ENCODE peak calls at places on chromosomes 12 and 14, in seven cellular contexts. I is NCI-H1436, B is GM03348, T is fibroblast of lung, W is iris pigment epithelial cell, D is brain pericyte, F is hypothalamus. K is an unnamed sample.

GRCh38 chr12:90940872-90941499 is 14.0 kb downstream of the CCER1 start:
- DNase-seq in I (peak), B (peak), T (peak), W (peak), D (no peak), F (no peak), K (peak)

GRCh38 chr12:127170271-127171180 is 1096.4 kb upstream of the TMEM132C start:
- DNase-seq in I (no peak), B (peak), T (no peak), W (peak), D (no peak), F (no peak), K (peak)

GRCh38 chr12:104846056-104846762 is 111.9 kb downstream of the SLC41A2 start:
- DNase-seq in I (no peak), B (peak), T (no peak), W (peak), D (no peak), F (no peak), K (peak)

GRCh38 chr12:122866379-122866778 is 29.5 kb downstream of the VPS37B start:
- DNase-seq in I (no peak), B (no peak), T (no peak), W (no peak), D (no peak), F (no peak), K (no peak)

GRCh38 chr12:9634177-9634803 is 26.6 kb upstream of the KLRB1 start:
- DNase-seq in I (no peak), B (peak), T (peak), W (peak), D (no peak), F (no peak), K (peak)

GRCh38 chr12:27207626-27208413 is 36.3 kb upstream of the STK38L start:
- DNase-seq in I (no peak), B (no peak), T (no peak), W (no peak), D (no peak), F (no peak), K (peak)

GRCh38 chr14:72146241-72146640 is 214.0 kb downstream of the RGS6 start:
- DNase-seq in I (no peak), B (no peak), T (no peak), W (no peak), D (no peak), F (no peak), K (no peak)

GRCh38 chr12:89350661-89351488 is 1.4 kb downstream of the DUSP6 start:
- DNase-seq in I (no peak), B (peak), T (peak), W (peak), D (no peak), F (no peak), K (peak)

GRCh38 chr14:36588788-36589187 is 6.4 kb upstream of the NKX2-8 start:
- DNase-seq in I (no peak), B (no peak), T (no peak), W (no peak), D (no peak), F (no peak), K (no peak)

GRCh38 chr12:20282411-20282810 is 85.9 kb upstream of the PDE3A start:
- DNase-seq in I (no peak), B (no peak), T (no peak), W (no peak), D (no peak), F (no peak), K (peak)

GRCh38 chr14:75539562-75540478 is 17.6 kb downstream of the BATF start:
- DNase-seq in I (no peak), B (no peak), T (no peak), W (no peak), D (no peak), F (no peak), K (no peak)

GRCh38 chr12:109549613-109550309 is 23.5 kb downstream of the MMAB start:
- DNase-seq in I (no peak), B (no peak), T (no peak), W (no peak), D (no peak), F (no peak), K (no peak)

GRCh38 chr14:29521526-29522137 is 406.0 kb downstream of the PRKD1 start:
- DNase-seq in I (peak), B (no peak), T (no peak), W (peak), D (no peak), F (no peak), K (peak)

GRCh38 chr14:75242546-75243273 is 35.9 kb upstream of the FOS start:
- DNase-seq in I (peak), B (peak), T (peak), W (peak), D (no peak), F (no peak), K (peak)

GRCh38 chr14:33508663-33509062 is 442.2 kb downstream of the EGLN3 start:
- DNase-seq in I (no peak), B (no peak), T (no peak), W (no peak), D (peak), F (no peak), K (no peak)

GRCh38 chr14:58151264-58151700 is 731 bp downstream of the ARMH4 start:
- DNase-seq in I (no peak), B (peak), T (no peak), W (peak), D (no peak), F (no peak), K (peak)

GRCh38 chr12:102736328-102736727 is 180.7 kb downstream of the PAH start:
- DNase-seq in I (no peak), B (no peak), T (no peak), W (no peak), D (no peak), F (no peak), K (no peak)

GRCh38 chr12:89418228-89418910 is 66.1 kb upstream of the DUSP6 start:
- DNase-seq in I (no peak), B (no peak), T (no peak), W (no peak), D (no peak), F (no peak), K (no peak)

GRCh38 chr14:33184587-33184986 is 245.9 kb downstream of the NPAS3 start:
- DNase-seq in I (peak), B (peak), T (peak), W (peak), D (no peak), F (no peak), K (peak)

GRCh38 chr14:30620178-30620577 is 1.9 kb upstream of the SCFD1 start:
- DNase-seq in I (no peak), B (peak), T (peak), W (peak), D (no peak), F (no peak), K (peak)

GRCh38 chr12:108430245-108430644 is 84.8 kb upstream of the FICD start:
- DNase-seq in I (no peak), B (no peak), T (peak), W (peak), D (no peak), F (no peak), K (peak)

GRCh38 chr12:93361159-93361919 is 16.4 kb upstream of the NUDT4 start:
- DNase-seq in I (no peak), B (peak), T (no peak), W (no peak), D (no peak), F (no peak), K (peak)

GRCh38 chr12:108307006-108307405 is 32.1 kb downstream of the CMKLR1 start:
- DNase-seq in I (no peak), B (peak), T (peak), W (peak), D (peak), F (no peak), K (peak)

GRCh38 chr12:93247313-93248057 is 130.2 kb upstream of the NUDT4 start:
- DNase-seq in I (no peak), B (no peak), T (no peak), W (no peak), D (no peak), F (no peak), K (peak)

GRCh38 chr12:44155349-44155748 is 319.5 kb downstream of the TMEM117 start:
- DNase-seq in I (no peak), B (no peak), T (no peak), W (no peak), D (no peak), F (no peak), K (no peak)

GRCh38 chr12:49548822-49549648 is 10.2 kb downstream of the KCNH3 start:
- DNase-seq in I (no peak), B (peak), T (peak), W (peak), D (no peak), F (peak), K (no peak)

GRCh38 chr14:96363751-96364336 is 518 bp downstream of the GSKIP start:
- DNase-seq in I (no peak), B (peak), T (peak), W (peak), D (no peak), F (peak), K (peak)

GRCh38 chr12:68207276-68207675 is 18.3 kb downstream of the IL26 start:
- DNase-seq in I (peak), B (no peak), T (no peak), W (no peak), D (no peak), F (no peak), K (no peak)

K was measured in fibroblast of the aortic adventitia.